ENCODE peak calls at places on chromosome 1, in nine cellular contexts. One of them, this sample, is unnamed.
A peak's percentile ranks its signal among the peaks of the same experiment; 100 is the strongest.

GRCh38 chr1:155322953-155323728 is 2.4 kb downstream of the RUSC1 start:
- DNase-seq in heart right ventricle: peak; percentile 93
- DNase-seq in WTC11: peak; percentile 94
- DNase-seq in posterior cingulate gyrus: peak; percentile 81
- DNase-seq in activated T-helper 1 cell treated with anti-CD3 and anti-CD28 coated beads, Interleukin-12 subunit alpha, Interleukin-12 subunit beta, Interleukin-2, Interleukin-4 antibody, amounts not matched to agents 30 ng/mL and 10 ng/mL and 1 ng/mL, durations not matched to agents 14 hours and 24 hours and 36 hours: peak; percentile 83
- DNase-seq in NCI-H2107: peak; percentile 77
- DNase-seq in upper lobe of right lung: peak; percentile 95
- DNase-seq in type B pancreatic cell: peak; percentile 96
- DNase-seq in suprapubic skin: peak; percentile 95
- DNase-seq in this sample: peak; percentile 89

GRCh38 chr1:11188381-11188780 is 774 bp upstream of the ANGPTL7 start:
- DNase-seq in heart right ventricle: no peak
- DNase-seq in WTC11: no peak
- DNase-seq in posterior cingulate gyrus: no peak
- DNase-seq in activated T-helper 1 cell treated with anti-CD3 and anti-CD28 coated beads, Interleukin-12 subunit alpha, Interleukin-12 subunit beta, Interleukin-2, Interleukin-4 antibody, amounts not matched to agents 30 ng/mL and 10 ng/mL and 1 ng/mL, durations not matched to agents 14 hours and 24 hours and 36 hours: no peak
- DNase-seq in NCI-H2107: no peak
- DNase-seq in upper lobe of right lung: no peak
- DNase-seq in type B pancreatic cell: no peak
- DNase-seq in suprapubic skin: no peak
- DNase-seq in this sample: no peak

GRCh38 chr1:200029035-200029623 is 1.6 kb downstream of the NR5A2 start:
- DNase-seq in heart right ventricle: peak; percentile 38
- DNase-seq in WTC11: peak; percentile 66
- DNase-seq in posterior cingulate gyrus: peak; percentile 10
- DNase-seq in activated T-helper 1 cell treated with anti-CD3 and anti-CD28 coated beads, Interleukin-12 subunit alpha, Interleukin-12 subunit beta, Interleukin-2, Interleukin-4 antibody, amounts not matched to agents 30 ng/mL and 10 ng/mL and 1 ng/mL, durations not matched to agents 14 hours and 24 hours and 36 hours: no peak
- DNase-seq in NCI-H2107: peak; percentile 41
- DNase-seq in upper lobe of right lung: peak; percentile 72
- DNase-seq in type B pancreatic cell: peak; percentile 72
- DNase-seq in suprapubic skin: no peak
- DNase-seq in this sample: no peak

GRCh38 chr1:153770812-153771211 is 4.4 kb upstream of the SLC27A3 start:
- DNase-seq in heart right ventricle: no peak
- DNase-seq in WTC11: no peak
- DNase-seq in posterior cingulate gyrus: no peak
- DNase-seq in activated T-helper 1 cell treated with anti-CD3 and anti-CD28 coated beads, Interleukin-12 subunit alpha, Interleukin-12 subunit beta, Interleukin-2, Interleukin-4 antibody, amounts not matched to agents 30 ng/mL and 10 ng/mL and 1 ng/mL, durations not matched to agents 14 hours and 24 hours and 36 hours: no peak
- DNase-seq in NCI-H2107: no peak
- DNase-seq in upper lobe of right lung: no peak
- DNase-seq in type B pancreatic cell: no peak
- DNase-seq in suprapubic skin: no peak
- DNase-seq in this sample: no peak

GRCh38 chr1:67719329-67720196 is 34.6 kb downstream of the GADD45A start:
- DNase-seq in heart right ventricle: no peak
- DNase-seq in WTC11: no peak
- DNase-seq in posterior cingulate gyrus: no peak
- DNase-seq in activated T-helper 1 cell treated with anti-CD3 and anti-CD28 coated beads, Interleukin-12 subunit alpha, Interleukin-12 subunit beta, Interleukin-2, Interleukin-4 antibody, amounts not matched to agents 30 ng/mL and 10 ng/mL and 1 ng/mL, durations not matched to agents 14 hours and 24 hours and 36 hours: no peak
- DNase-seq in NCI-H2107: no peak
- DNase-seq in upper lobe of right lung: no peak
- DNase-seq in type B pancreatic cell: no peak
- DNase-seq in suprapubic skin: no peak
- DNase-seq in this sample: no peak

GRCh38 chr1:179529482-179529881 is 46.3 kb downstream of the NPHS2 start:
- DNase-seq in heart right ventricle: no peak
- DNase-seq in WTC11: peak; percentile 26
- DNase-seq in posterior cingulate gyrus: no peak
- DNase-seq in activated T-helper 1 cell treated with anti-CD3 and anti-CD28 coated beads, Interleukin-12 subunit alpha, Interleukin-12 subunit beta, Interleukin-2, Interleukin-4 antibody, amounts not matched to agents 30 ng/mL and 10 ng/mL and 1 ng/mL, durations not matched to agents 14 hours and 24 hours and 36 hours: no peak
- DNase-seq in NCI-H2107: no peak
- DNase-seq in upper lobe of right lung: no peak
- DNase-seq in type B pancreatic cell: no peak
- DNase-seq in suprapubic skin: no peak
- DNase-seq in this sample: no peak

GRCh38 chr1:38014171-38014570 is 1.6 kb downstream of the UTP11 start:
- DNase-seq in heart right ventricle: no peak
- DNase-seq in WTC11: no peak
- DNase-seq in posterior cingulate gyrus: no peak
- DNase-seq in activated T-helper 1 cell treated with anti-CD3 and anti-CD28 coated beads, Interleukin-12 subunit alpha, Interleukin-12 subunit beta, Interleukin-2, Interleukin-4 antibody, amounts not matched to agents 30 ng/mL and 10 ng/mL and 1 ng/mL, durations not matched to agents 14 hours and 24 hours and 36 hours: no peak
- DNase-seq in NCI-H2107: no peak
- DNase-seq in upper lobe of right lung: no peak
- DNase-seq in type B pancreatic cell: no peak
- DNase-seq in suprapubic skin: no peak
- DNase-seq in this sample: no peak

GRCh38 chr1:231395051-231395995 is 26.8 kb downstream of the EGLN1 start:
- DNase-seq in heart right ventricle: no peak
- DNase-seq in WTC11: no peak
- DNase-seq in posterior cingulate gyrus: no peak
- DNase-seq in activated T-helper 1 cell treated with anti-CD3 and anti-CD28 coated beads, Interleukin-12 subunit alpha, Interleukin-12 subunit beta, Interleukin-2, Interleukin-4 antibody, amounts not matched to agents 30 ng/mL and 10 ng/mL and 1 ng/mL, durations not matched to agents 14 hours and 24 hours and 36 hours: no peak
- DNase-seq in NCI-H2107: no peak
- DNase-seq in upper lobe of right lung: no peak
- DNase-seq in type B pancreatic cell: no peak
- DNase-seq in suprapubic skin: no peak
- DNase-seq in this sample: peak; percentile 88

GRCh38 chr1:66778266-66778665 is 22.8 kb downstream of the INSL5 start:
- DNase-seq in heart right ventricle: no peak
- DNase-seq in WTC11: no peak
- DNase-seq in posterior cingulate gyrus: no peak
- DNase-seq in activated T-helper 1 cell treated with anti-CD3 and anti-CD28 coated beads, Interleukin-12 subunit alpha, Interleukin-12 subunit beta, Interleukin-2, Interleukin-4 antibody, amounts not matched to agents 30 ng/mL and 10 ng/mL and 1 ng/mL, durations not matched to agents 14 hours and 24 hours and 36 hours: no peak
- DNase-seq in NCI-H2107: peak; percentile 33
- DNase-seq in upper lobe of right lung: no peak
- DNase-seq in type B pancreatic cell: no peak
- DNase-seq in suprapubic skin: no peak
- DNase-seq in this sample: no peak

GRCh38 chr1:92277105-92277504 is 21.7 kb downstream of the GLMN start:
- DNase-seq in heart right ventricle: no peak
- DNase-seq in WTC11: no peak
- DNase-seq in posterior cingulate gyrus: no peak
- DNase-seq in activated T-helper 1 cell treated with anti-CD3 and anti-CD28 coated beads, Interleukin-12 subunit alpha, Interleukin-12 subunit beta, Interleukin-2, Interleukin-4 antibody, amounts not matched to agents 30 ng/mL and 10 ng/mL and 1 ng/mL, durations not matched to agents 14 hours and 24 hours and 36 hours: no peak
- DNase-seq in NCI-H2107: no peak
- DNase-seq in upper lobe of right lung: no peak
- DNase-seq in type B pancreatic cell: no peak
- DNase-seq in suprapubic skin: no peak
- DNase-seq in this sample: no peak

GRCh38 chr1:56146449-56146848 is 432.9 kb downstream of the PLPP3 start:
- DNase-seq in heart right ventricle: no peak
- DNase-seq in WTC11: no peak
- DNase-seq in posterior cingulate gyrus: no peak
- DNase-seq in activated T-helper 1 cell treated with anti-CD3 and anti-CD28 coated beads, Interleukin-12 subunit alpha, Interleukin-12 subunit beta, Interleukin-2, Interleukin-4 antibody, amounts not matched to agents 30 ng/mL and 10 ng/mL and 1 ng/mL, durations not matched to agents 14 hours and 24 hours and 36 hours: no peak
- DNase-seq in NCI-H2107: no peak
- DNase-seq in upper lobe of right lung: no peak
- DNase-seq in type B pancreatic cell: no peak
- DNase-seq in suprapubic skin: no peak
- DNase-seq in this sample: no peak

GRCh38 chr1:28458237-28459228 is 47.3 kb upstream of the RCC1 start:
- DNase-seq in heart right ventricle: no peak
- DNase-seq in WTC11: no peak
- DNase-seq in posterior cingulate gyrus: no peak
- DNase-seq in activated T-helper 1 cell treated with anti-CD3 and anti-CD28 coated beads, Interleukin-12 subunit alpha, Interleukin-12 subunit beta, Interleukin-2, Interleukin-4 antibody, amounts not matched to agents 30 ng/mL and 10 ng/mL and 1 ng/mL, durations not matched to agents 14 hours and 24 hours and 36 hours: no peak
- DNase-seq in NCI-H2107: no peak
- DNase-seq in upper lobe of right lung: no peak
- DNase-seq in type B pancreatic cell: no peak
- DNase-seq in suprapubic skin: no peak
- DNase-seq in this sample: no peak

GRCh38 chr1:64877598-64877997 is 88.8 kb downstream of the JAK1 start:
- DNase-seq in heart right ventricle: no peak
- DNase-seq in WTC11: no peak
- DNase-seq in posterior cingulate gyrus: no peak
- DNase-seq in activated T-helper 1 cell treated with anti-CD3 and anti-CD28 coated beads, Interleukin-12 subunit alpha, Interleukin-12 subunit beta, Interleukin-2, Interleukin-4 antibody, amounts not matched to agents 30 ng/mL and 10 ng/mL and 1 ng/mL, durations not matched to agents 14 hours and 24 hours and 36 hours: no peak
- DNase-seq in NCI-H2107: no peak
- DNase-seq in upper lobe of right lung: no peak
- DNase-seq in type B pancreatic cell: no peak
- DNase-seq in suprapubic skin: no peak
- DNase-seq in this sample: no peak

GRCh38 chr1:15956150-15956549 is 19.8 kb downstream of the ZBTB17 start:
- DNase-seq in heart right ventricle: no peak
- DNase-seq in WTC11: no peak
- DNase-seq in posterior cingulate gyrus: no peak
- DNase-seq in activated T-helper 1 cell treated with anti-CD3 and anti-CD28 coated beads, Interleukin-12 subunit alpha, Interleukin-12 subunit beta, Interleukin-2, Interleukin-4 antibody, amounts not matched to agents 30 ng/mL and 10 ng/mL and 1 ng/mL, durations not matched to agents 14 hours and 24 hours and 36 hours: no peak
- DNase-seq in NCI-H2107: no peak
- DNase-seq in upper lobe of right lung: no peak
- DNase-seq in type B pancreatic cell: no peak
- DNase-seq in suprapubic skin: no peak
- DNase-seq in this sample: no peak

GRCh38 chr1:159580340-159580739 is 7.3 kb upstream of the APCS start:
- DNase-seq in heart right ventricle: no peak
- DNase-seq in WTC11: no peak
- DNase-seq in posterior cingulate gyrus: no peak
- DNase-seq in activated T-helper 1 cell treated with anti-CD3 and anti-CD28 coated beads, Interleukin-12 subunit alpha, Interleukin-12 subunit beta, Interleukin-2, Interleukin-4 antibody, amounts not matched to agents 30 ng/mL and 10 ng/mL and 1 ng/mL, durations not matched to agents 14 hours and 24 hours and 36 hours: no peak
- DNase-seq in NCI-H2107: no peak
- DNase-seq in upper lobe of right lung: no peak
- DNase-seq in type B pancreatic cell: no peak
- DNase-seq in suprapubic skin: no peak
- DNase-seq in this sample: no peak

GRCh38 chr1:38213720-38214367 is 167.3 kb upstream of the POU3F1 start:
- DNase-seq in heart right ventricle: no peak
- DNase-seq in WTC11: no peak
- DNase-seq in posterior cingulate gyrus: no peak
- DNase-seq in activated T-helper 1 cell treated with anti-CD3 and anti-CD28 coated beads, Interleukin-12 subunit alpha, Interleukin-12 subunit beta, Interleukin-2, Interleukin-4 antibody, amounts not matched to agents 30 ng/mL and 10 ng/mL and 1 ng/mL, durations not matched to agents 14 hours and 24 hours and 36 hours: no peak
- DNase-seq in NCI-H2107: no peak
- DNase-seq in upper lobe of right lung: no peak
- DNase-seq in type B pancreatic cell: no peak
- DNase-seq in suprapubic skin: no peak
- DNase-seq in this sample: peak; percentile 4